ENCODE peak calls at places on chromosomes 1 and 21, in ten cellular contexts. One of them, this sample, is unnamed.

GRCh38 chr1:28127617-28128257 is 39.3 kb upstream of the EYA3 start:
- DNase-seq in HTR-8/SVneo: no peak
- DNase-seq in progenitor cell of endocrine pancreas: no peak
- DNase-seq in effector CD4-positive, alpha-beta T cell: no peak
- DNase-seq in fibroblast of the conjunctiva: no peak
- DNase-seq in LoVo: no peak
- DNase-seq in activated naive CD8-positive, alpha-beta T cell treated with anti-CD3 and anti-CD28 coated beads for 36 hours: no peak
- DNase-seq in AG08395: no peak
- DNase-seq in HEK293T: no peak
- DNase-seq in NT2/D1: no peak
- DNase-seq in this sample: no peak

GRCh38 chr1:65412256-65412983 is 8.0 kb upstream of the LEPR start:
- DNase-seq in HTR-8/SVneo: no peak
- DNase-seq in progenitor cell of endocrine pancreas: no peak
- DNase-seq in effector CD4-positive, alpha-beta T cell: no peak
- DNase-seq in fibroblast of the conjunctiva: no peak
- DNase-seq in LoVo: no peak
- DNase-seq in activated naive CD8-positive, alpha-beta T cell treated with anti-CD3 and anti-CD28 coated beads for 36 hours: no peak
- DNase-seq in AG08395: no peak
- DNase-seq in HEK293T: no peak
- DNase-seq in NT2/D1: no peak
- DNase-seq in this sample: no peak

GRCh38 chr1:54571803-54572202 is 23.8 kb downstream of the ACOT11 start:
- DNase-seq in HTR-8/SVneo: no peak
- DNase-seq in progenitor cell of endocrine pancreas: no peak
- DNase-seq in effector CD4-positive, alpha-beta T cell: no peak
- DNase-seq in fibroblast of the conjunctiva: no peak
- DNase-seq in LoVo: no peak
- DNase-seq in activated naive CD8-positive, alpha-beta T cell treated with anti-CD3 and anti-CD28 coated beads for 36 hours: no peak
- DNase-seq in AG08395: no peak
- DNase-seq in HEK293T: no peak
- DNase-seq in NT2/D1: peak
- DNase-seq in this sample: no peak

GRCh38 chr21:43865471-43866181 is 603 bp downstream of the AGPAT3 start:
- DNase-seq in HTR-8/SVneo: no peak
- DNase-seq in progenitor cell of endocrine pancreas: no peak
- DNase-seq in effector CD4-positive, alpha-beta T cell: peak
- DNase-seq in fibroblast of the conjunctiva: no peak
- DNase-seq in LoVo: no peak
- DNase-seq in activated naive CD8-positive, alpha-beta T cell treated with anti-CD3 and anti-CD28 coated beads for 36 hours: peak
- DNase-seq in AG08395: peak
- DNase-seq in HEK293T: peak
- DNase-seq in NT2/D1: no peak
- DNase-seq in this sample: peak

GRCh38 chr21:36164427-36164784 is 7.8 kb downstream of the DOP1B start:
- DNase-seq in HTR-8/SVneo: no peak
- DNase-seq in progenitor cell of endocrine pancreas: no peak
- DNase-seq in effector CD4-positive, alpha-beta T cell: no peak
- DNase-seq in fibroblast of the conjunctiva: no peak
- DNase-seq in LoVo: no peak
- DNase-seq in activated naive CD8-positive, alpha-beta T cell treated with anti-CD3 and anti-CD28 coated beads for 36 hours: no peak
- DNase-seq in AG08395: no peak
- DNase-seq in HEK293T: no peak
- DNase-seq in NT2/D1: no peak
- DNase-seq in this sample: no peak

GRCh38 chr1:11930571-11931445 is 3.7 kb upstream of the PLOD1 start:
- DNase-seq in HTR-8/SVneo: no peak
- DNase-seq in progenitor cell of endocrine pancreas: no peak
- DNase-seq in effector CD4-positive, alpha-beta T cell: no peak
- DNase-seq in fibroblast of the conjunctiva: no peak
- DNase-seq in LoVo: no peak
- DNase-seq in activated naive CD8-positive, alpha-beta T cell treated with anti-CD3 and anti-CD28 coated beads for 36 hours: no peak
- DNase-seq in AG08395: peak
- DNase-seq in HEK293T: no peak
- DNase-seq in NT2/D1: no peak
- DNase-seq in this sample: peak

GRCh38 chr21:35853321-35853922 is 206.9 kb downstream of the SETD4 start:
- DNase-seq in HTR-8/SVneo: no peak
- DNase-seq in progenitor cell of endocrine pancreas: no peak
- DNase-seq in effector CD4-positive, alpha-beta T cell: no peak
- DNase-seq in fibroblast of the conjunctiva: no peak
- DNase-seq in LoVo: no peak
- DNase-seq in activated naive CD8-positive, alpha-beta T cell treated with anti-CD3 and anti-CD28 coated beads for 36 hours: no peak
- DNase-seq in AG08395: no peak
- DNase-seq in HEK293T: no peak
- DNase-seq in NT2/D1: no peak
- DNase-seq in this sample: no peak

GRCh38 chr21:16588433-16588860 is 858.7 kb downstream of the USP25 start:
- DNase-seq in HTR-8/SVneo: peak
- DNase-seq in progenitor cell of endocrine pancreas: peak
- DNase-seq in effector CD4-positive, alpha-beta T cell: no peak
- DNase-seq in fibroblast of the conjunctiva: peak
- DNase-seq in LoVo: no peak
- DNase-seq in activated naive CD8-positive, alpha-beta T cell treated with anti-CD3 and anti-CD28 coated beads for 36 hours: no peak
- DNase-seq in AG08395: peak
- DNase-seq in HEK293T: peak
- DNase-seq in NT2/D1: peak
- DNase-seq in this sample: no peak

GRCh38 chr1:163195728-163196448 is 6.8 kb downstream of the RGS5 start:
- DNase-seq in HTR-8/SVneo: no peak
- DNase-seq in progenitor cell of endocrine pancreas: no peak
- DNase-seq in effector CD4-positive, alpha-beta T cell: no peak
- DNase-seq in fibroblast of the conjunctiva: no peak
- DNase-seq in LoVo: no peak
- DNase-seq in activated naive CD8-positive, alpha-beta T cell treated with anti-CD3 and anti-CD28 coated beads for 36 hours: no peak
- DNase-seq in AG08395: no peak
- DNase-seq in HEK293T: no peak
- DNase-seq in NT2/D1: no peak
- DNase-seq in this sample: no peak

GRCh38 chr1:230744382-230744781 is 2.8 kb upstream of the CAPN9 start:
- DNase-seq in HTR-8/SVneo: no peak
- DNase-seq in progenitor cell of endocrine pancreas: no peak
- DNase-seq in effector CD4-positive, alpha-beta T cell: no peak
- DNase-seq in fibroblast of the conjunctiva: no peak
- DNase-seq in LoVo: no peak
- DNase-seq in activated naive CD8-positive, alpha-beta T cell treated with anti-CD3 and anti-CD28 coated beads for 36 hours: no peak
- DNase-seq in AG08395: peak
- DNase-seq in HEK293T: no peak
- DNase-seq in NT2/D1: no peak
- DNase-seq in this sample: no peak

GRCh38 chr1:210233495-210234253 is 1.1 kb downstream of the SERTAD4 start:
- DNase-seq in HTR-8/SVneo: no peak
- DNase-seq in progenitor cell of endocrine pancreas: no peak
- DNase-seq in effector CD4-positive, alpha-beta T cell: no peak
- DNase-seq in fibroblast of the conjunctiva: no peak
- DNase-seq in LoVo: peak
- DNase-seq in activated naive CD8-positive, alpha-beta T cell treated with anti-CD3 and anti-CD28 coated beads for 36 hours: peak
- DNase-seq in AG08395: peak
- DNase-seq in HEK293T: peak
- DNase-seq in NT2/D1: peak
- DNase-seq in this sample: no peak

GRCh38 chr1:203512830-203513578 is 19.1 kb downstream of the OPTC start:
- DNase-seq in HTR-8/SVneo: peak
- DNase-seq in progenitor cell of endocrine pancreas: no peak
- DNase-seq in effector CD4-positive, alpha-beta T cell: no peak
- DNase-seq in fibroblast of the conjunctiva: peak
- DNase-seq in LoVo: peak
- DNase-seq in activated naive CD8-positive, alpha-beta T cell treated with anti-CD3 and anti-CD28 coated beads for 36 hours: peak
- DNase-seq in AG08395: peak
- DNase-seq in HEK293T: no peak
- DNase-seq in NT2/D1: no peak
- DNase-seq in this sample: peak

GRCh38 chr1:17620448-17620847 is 81.0 kb downstream of the ARHGEF10L start:
- DNase-seq in HTR-8/SVneo: no peak
- DNase-seq in progenitor cell of endocrine pancreas: no peak
- DNase-seq in effector CD4-positive, alpha-beta T cell: no peak
- DNase-seq in fibroblast of the conjunctiva: no peak
- DNase-seq in LoVo: no peak
- DNase-seq in activated naive CD8-positive, alpha-beta T cell treated with anti-CD3 and anti-CD28 coated beads for 36 hours: no peak
- DNase-seq in AG08395: no peak
- DNase-seq in HEK293T: no peak
- DNase-seq in NT2/D1: no peak
- DNase-seq in this sample: no peak

GRCh38 chr1:211133393-211133840 is 531 bp downstream of the KCNH1 start:
- DNase-seq in HTR-8/SVneo: peak
- DNase-seq in progenitor cell of endocrine pancreas: no peak
- DNase-seq in effector CD4-positive, alpha-beta T cell: peak
- DNase-seq in fibroblast of the conjunctiva: no peak
- DNase-seq in LoVo: no peak
- DNase-seq in activated naive CD8-positive, alpha-beta T cell treated with anti-CD3 and anti-CD28 coated beads for 36 hours: no peak
- DNase-seq in AG08395: no peak
- DNase-seq in HEK293T: no peak
- DNase-seq in NT2/D1: peak
- DNase-seq in this sample: no peak

GRCh38 chr1:65558215-65558614 is 137.7 kb downstream of the LEPR start:
- DNase-seq in HTR-8/SVneo: no peak
- DNase-seq in progenitor cell of endocrine pancreas: no peak
- DNase-seq in effector CD4-positive, alpha-beta T cell: no peak
- DNase-seq in fibroblast of the conjunctiva: peak
- DNase-seq in LoVo: no peak
- DNase-seq in activated naive CD8-positive, alpha-beta T cell treated with anti-CD3 and anti-CD28 coated beads for 36 hours: no peak
- DNase-seq in AG08395: no peak
- DNase-seq in HEK293T: no peak
- DNase-seq in NT2/D1: no peak
- DNase-seq in this sample: no peak

GRCh38 chr21:38327984-38328383 is 71.2 kb downstream of the KCNJ15 start:
- DNase-seq in HTR-8/SVneo: no peak
- DNase-seq in progenitor cell of endocrine pancreas: no peak
- DNase-seq in effector CD4-positive, alpha-beta T cell: no peak
- DNase-seq in fibroblast of the conjunctiva: no peak
- DNase-seq in LoVo: no peak
- DNase-seq in activated naive CD8-positive, alpha-beta T cell treated with anti-CD3 and anti-CD28 coated beads for 36 hours: peak
- DNase-seq in AG08395: peak
- DNase-seq in HEK293T: no peak
- DNase-seq in NT2/D1: no peak
- DNase-seq in this sample: no peak

GRCh38 chr1:116769561-116769977 is 15.3 kb downstream of the CD2 start:
- DNase-seq in HTR-8/SVneo: no peak
- DNase-seq in progenitor cell of endocrine pancreas: no peak
- DNase-seq in effector CD4-positive, alpha-beta T cell: peak
- DNase-seq in fibroblast of the conjunctiva: no peak
- DNase-seq in LoVo: no peak
- DNase-seq in activated naive CD8-positive, alpha-beta T cell treated with anti-CD3 and anti-CD28 coated beads for 36 hours: peak
- DNase-seq in AG08395: peak
- DNase-seq in HEK293T: no peak
- DNase-seq in NT2/D1: no peak
- DNase-seq in this sample: no peak

GRCh38 chr1:15902882-15903281 is 55.4 kb downstream of the SPEN start:
- DNase-seq in HTR-8/SVneo: no peak
- DNase-seq in progenitor cell of endocrine pancreas: no peak
- DNase-seq in effector CD4-positive, alpha-beta T cell: no peak
- DNase-seq in fibroblast of the conjunctiva: peak
- DNase-seq in LoVo: peak
- DNase-seq in activated naive CD8-positive, alpha-beta T cell treated with anti-CD3 and anti-CD28 coated beads for 36 hours: no peak
- DNase-seq in AG08395: peak
- DNase-seq in HEK293T: no peak
- DNase-seq in NT2/D1: no peak
- DNase-seq in this sample: no peak

GRCh38 chr1:67647036-67647798 is 37.8 kb upstream of the GADD45A start:
- DNase-seq in HTR-8/SVneo: peak
- DNase-seq in progenitor cell of endocrine pancreas: no peak
- DNase-seq in effector CD4-positive, alpha-beta T cell: no peak
- DNase-seq in fibroblast of the conjunctiva: peak
- DNase-seq in LoVo: peak
- DNase-seq in activated naive CD8-positive, alpha-beta T cell treated with anti-CD3 and anti-CD28 coated beads for 36 hours: no peak
- DNase-seq in AG08395: peak
- DNase-seq in HEK293T: no peak
- DNase-seq in NT2/D1: no peak
- DNase-seq in this sample: no peak

GRCh38 chr1:3074800-3075199 is 5.8 kb downstream of the PRDM16 start:
- DNase-seq in HTR-8/SVneo: no peak
- DNase-seq in progenitor cell of endocrine pancreas: no peak
- DNase-seq in effector CD4-positive, alpha-beta T cell: no peak
- DNase-seq in fibroblast of the conjunctiva: no peak
- DNase-seq in LoVo: no peak
- DNase-seq in activated naive CD8-positive, alpha-beta T cell treated with anti-CD3 and anti-CD28 coated beads for 36 hours: no peak
- DNase-seq in AG08395: no peak
- DNase-seq in HEK293T: no peak
- DNase-seq in NT2/D1: no peak
- DNase-seq in this sample: no peak

This sample was measured in 8988T.